ENCODE peak calls at places on chromosomes 5 and 9, in seven cellular contexts. X, L, P, U, Z, M and J are unnamed samples.
A peak's percentile ranks its signal among the peaks of the same experiment; 100 is the strongest.

GRCh38 chr5:171168177-171168576 is 140.9 kb upstream of the TLX3 start:
- DNase-seq in X (no peak), L (no peak), P (no peak), U (no peak), Z (no peak), M (no peak), J (no peak)

GRCh38 chr9:4328723-4329122 is 28.9 kb upstream of the GLIS3 start:
- DNase-seq in X (no peak), L (no peak), P (no peak), U (no peak), Z (no peak), M (no peak), J (no peak)

GRCh38 chr5:83197326-83197725 is 120.0 kb downstream of the XRCC4 start:
- DNase-seq in X (no peak), L (no peak), P (no peak), U (no peak), Z (no peak), M (no peak), J (no peak)

GRCh38 chr5:179143446-179143845 is 83.3 kb downstream of the ZNF354C start:
- DNase-seq in X (peak; percentile 39), L (peak; percentile 79), P (no peak), U (peak; percentile 15), Z (no peak), M (peak; percentile 72), J (peak; percentile 23)

GRCh38 chr9:133943781-133944745 is 48.1 kb downstream of the VAV2 start:
- DNase-seq in X (no peak), L (no peak), P (no peak), U (no peak), Z (no peak), M (no peak), J (no peak)

GRCh38 chr9:85723220-85723619 is 18.5 kb downstream of the AGTPBP1 start:
- DNase-seq in X (no peak), L (peak; percentile 86), P (peak; percentile 49), U (no peak), Z (no peak), M (no peak), J (no peak)

GRCh38 chr9:127869310-127870152 is 7.9 kb downstream of the AK1 start:
- DNase-seq in X (peak; percentile 94), L (peak; percentile 94), P (peak; percentile 73), U (peak; percentile 62), Z (no peak), M (peak; percentile 81), J (peak; percentile 58)

GRCh38 chr9:38682713-38683112 is 37.2 kb downstream of the FAM240B start:
- DNase-seq in X (no peak), L (peak; percentile 76), P (no peak), U (peak; percentile 26), Z (peak; percentile 2), M (peak; percentile 82), J (peak; percentile 17)

GRCh38 chr9:131603199-131603598 is 57.9 kb downstream of the PRRT1B start:
- DNase-seq in X (no peak), L (no peak), P (no peak), U (no peak), Z (no peak), M (no peak), J (no peak)

GRCh38 chr5:171872666-171873065 is 87.0 kb downstream of the SMIM23 start:
- DNase-seq in X (no peak), L (no peak), P (no peak), U (no peak), Z (no peak), M (no peak), J (no peak)

GRCh38 chr9:131125038-131125287 is 423 bp upstream of the NUP214 start:
- DNase-seq in X (no peak), L (peak; percentile 18), P (no peak), U (no peak), Z (no peak), M (no peak), J (no peak)

GRCh38 chr5:14102666-14103065 is 40.5 kb upstream of the TRIO start:
- DNase-seq in X (peak; percentile 24), L (no peak), P (no peak), U (no peak), Z (no peak), M (peak; percentile 34), J (no peak)

GRCh38 chr5:102527547-102527946 is 28.7 kb upstream of the SLCO6A1 start:
- DNase-seq in X (no peak), L (no peak), P (no peak), U (no peak), Z (no peak), M (no peak), J (no peak)

GRCh38 chr9:69265891-69266290 is 59.1 kb upstream of the ENTREP1 start:
- DNase-seq in X (no peak), L (peak; percentile 19), P (no peak), U (no peak), Z (no peak), M (peak; percentile 17), J (no peak)

GRCh38 chr9:78567693-78568092 is 270.8 kb downstream of the PSAT1 start:
- DNase-seq in X (no peak), L (no peak), P (no peak), U (no peak), Z (no peak), M (peak; percentile 19), J (no peak)

GRCh38 chr9:33894316-33894715 is 77.4 kb downstream of the UBE2R2 start:
- DNase-seq in X (no peak), L (no peak), P (no peak), U (no peak), Z (no peak), M (no peak), J (no peak)

GRCh38 chr5:57595530-57596098 is 113.0 kb upstream of the ACTBL2 start:
- DNase-seq in X (no peak), L (no peak), P (no peak), U (no peak), Z (no peak), M (no peak), J (no peak)

GRCh38 chr9:8604201-8604600 is 804.6 kb upstream of the DMAC1 start:
- DNase-seq in X (no peak), L (no peak), P (no peak), U (no peak), Z (no peak), M (no peak), J (no peak)

GRCh38 chr5:52356311-52356918 is 431.3 kb upstream of the ITGA1 start:
- DNase-seq in X (peak; percentile 12), L (peak; percentile 59), P (no peak), U (no peak), Z (no peak), M (peak; percentile 13), J (no peak)

GRCh38 chr5:102307232-102307631 is 11.1 kb upstream of the SLCO4C1 start:
- DNase-seq in X (no peak), L (no peak), P (no peak), U (no peak), Z (no peak), M (no peak), J (no peak)

GRCh38 chr5:138032572-138033274 is at the start of gene FAM13B:
- DNase-seq in X (peak; percentile 97), L (peak; percentile 76), P (peak; percentile 69), U (no peak), Z (no peak), M (peak; percentile 78), J (peak; percentile 27)

GRCh38 chr5:159936686-159937329 is 20.5 kb downstream of the ADRA1B start:
- DNase-seq in X (no peak), L (no peak), P (no peak), U (no peak), Z (no peak), M (no peak), J (no peak)

GRCh38 chr5:1817261-1818043 is 16.2 kb downstream of the NDUFS6 start:
- DNase-seq in X (no peak), L (no peak), P (no peak), U (no peak), Z (no peak), M (no peak), J (no peak)

GRCh38 chr5:126069329-126069728 is 353.9 kb upstream of the GRAMD2B start:
- DNase-seq in X (no peak), L (no peak), P (no peak), U (no peak), Z (no peak), M (no peak), J (no peak)

GRCh38 chr9:35960029-35960655 is 2.2 kb upstream of the OR2S2 start:
- DNase-seq in X (peak; percentile 66), L (no peak), P (no peak), U (peak; percentile 20), Z (no peak), M (no peak), J (no peak)

GRCh38 chr9:4117835-4118610 is 181.8 kb downstream of the GLIS3 start:
- DNase-seq in X (no peak), L (peak; percentile 61), P (peak; percentile 6), U (no peak), Z (no peak), M (no peak), J (no peak)

GRCh38 chr5:118249386-118249785 is 739.0 kb downstream of the DTWD2 start:
- DNase-seq in X (no peak), L (no peak), P (no peak), U (no peak), Z (no peak), M (no peak), J (no peak)

GRCh38 chr9:131292937-131293336 is 3.4 kb downstream of the PLPP7 start:
- DNase-seq in X (no peak), L (no peak), P (no peak), U (no peak), Z (no peak), M (no peak), J (no peak)

GRCh38 chr5:128279345-128279744 is 195.8 kb downstream of the SLC12A2 start:
- DNase-seq in X (no peak), L (no peak), P (no peak), U (no peak), Z (no peak), M (no peak), J (no peak)

GRCh38 chr5:154603978-154604679 is 126.1 kb upstream of the HAND1 start:
- DNase-seq in X (peak; percentile 66), L (peak; percentile 56), P (no peak), U (peak; percentile 6), Z (no peak), M (peak; percentile 47), J (no peak)

GRCh38 chr9:128455849-128456612 is at the start of gene ODF2:
- DNase-seq in X (peak; percentile 99), L (peak; percentile 99), P (peak; percentile 99), U (peak; percentile 88), Z (peak; percentile 66), M (peak; percentile 98), J (peak; percentile 91)

GRCh38 chr9:124011460-124012301 is at the start of gene LHX2:
- DNase-seq in X (peak; percentile 82), L (peak; percentile 98), P (no peak), U (peak; percentile 28), Z (peak; percentile 71), M (peak; percentile 89), J (peak; percentile 22)

GRCh38 chr5:150035139-150035893 is 34.8 kb downstream of the HMGXB3 start:
- DNase-seq in X (no peak), L (no peak), P (no peak), U (no peak), Z (no peak), M (no peak), J (no peak)

GRCh38 chr9:114177423-114178064 is 22.2 kb downstream of the COL27A1 start:
- DNase-seq in X (peak; percentile 82), L (no peak), P (no peak), U (no peak), Z (no peak), M (peak; percentile 85), J (peak; percentile 47)

GRCh38 chr5:171711631-171712030 is 74.0 kb upstream of the SMIM23 start:
- DNase-seq in X (no peak), L (no peak), P (no peak), U (no peak), Z (no peak), M (no peak), J (no peak)

GRCh38 chr5:141258464-141258863 is 13.3 kb downstream of the PCDHB15 start:
- DNase-seq in X (no peak), L (no peak), P (no peak), U (no peak), Z (no peak), M (no peak), J (no peak)